ENCODE peak calls at places on chromosomes 2 and 18, in five cellular contexts. V, D, S, X and B are unnamed samples.

GRCh38 chr18:48887294-48887904 is 63.4 kb downstream of the SMAD7 start:
- DNase-seq in V (no peak), D (no peak), S (no peak), X (no peak), B (no peak)

GRCh38 chr2:120605231-120605935 is 130.3 kb upstream of the GLI2 start:
- DNase-seq in V (no peak), D (no peak), S (no peak), X (no peak), B (peak)

GRCh38 chr2:238602223-238602945 is 175.7 kb downstream of the ASB1 start:
- DNase-seq in V (no peak), D (peak), S (no peak), X (no peak), B (no peak)

GRCh38 chr2:48771241-48772014 is 15.9 kb upstream of the LHCGR start:
- DNase-seq in V (no peak), D (no peak), S (no peak), X (no peak), B (no peak)

GRCh38 chr2:222872551-222872950 is 11.7 kb downstream of the ACSL3 start:
- DNase-seq in V (no peak), D (no peak), S (no peak), X (no peak), B (no peak)

GRCh38 chr2:158232476-158232875 is 130.8 kb downstream of the UPP2 start:
- DNase-seq in V (no peak), D (no peak), S (no peak), X (no peak), B (no peak)

GRCh38 chr2:182240862-182241371 is 185.9 kb downstream of the PDE1A start:
- DNase-seq in V (no peak), D (peak), S (no peak), X (peak), B (no peak)

GRCh38 chr18:45169610-45170009 is 445.7 kb upstream of the SLC14A2 start:
- DNase-seq in V (no peak), D (peak), S (no peak), X (peak), B (no peak)

GRCh38 chr2:182543746-182544525 is 117.1 kb upstream of the PDE1A start:
- DNase-seq in V (no peak), D (no peak), S (no peak), X (no peak), B (no peak)

GRCh38 chr2:42964444-42965081 is 172.2 kb upstream of the HAAO start:
- DNase-seq in V (peak), D (peak), S (no peak), X (peak), B (no peak)

GRCh38 chr2:100610381-100610831 is 47.6 kb downstream of the PDCL3 start:
- DNase-seq in V (no peak), D (peak), S (peak), X (peak), B (peak)

GRCh38 chr2:20050104-20050711 is 1.2 kb downstream of the LAPTM4A start:
- DNase-seq in V (no peak), D (peak), S (no peak), X (peak), B (no peak)

GRCh38 chr18:68721681-68722583 is 7.0 kb upstream of the TMX3 start:
- DNase-seq in V (no peak), D (peak), S (no peak), X (peak), B (no peak)

GRCh38 chr2:41877114-41877513 is 170.7 kb upstream of the PKDCC start:
- DNase-seq in V (no peak), D (no peak), S (no peak), X (no peak), B (no peak)

GRCh38 chr2:45285791-45286390 is 276.6 kb upstream of the SIX2 start:
- DNase-seq in V (no peak), D (no peak), S (no peak), X (peak), B (no peak)

GRCh38 chr18:321839-322467 is 54.1 kb upstream of the THOC1 start:
- DNase-seq in V (no peak), D (peak), S (no peak), X (peak), B (no peak)

GRCh38 chr2:112056626-112056987 is 1.5 kb downstream of the TMEM87B start:
- DNase-seq in V (no peak), D (no peak), S (no peak), X (no peak), B (no peak)

GRCh38 chr2:122634261-122634660 is 878.8 kb downstream of the TSN start:
- DNase-seq in V (no peak), D (peak), S (no peak), X (peak), B (no peak)

GRCh38 chr2:187993516-187993915 is 298.2 kb upstream of the GULP1 start:
- DNase-seq in V (no peak), D (peak), S (no peak), X (peak), B (no peak)

GRCh38 chr2:191358325-191359025 is 113.3 kb downstream of the MYO1B start:
- DNase-seq in V (no peak), D (no peak), S (no peak), X (no peak), B (no peak)

GRCh38 chr2:13714466-13714865 is 918.1 kb upstream of the LRATD1 start:
- DNase-seq in V (no peak), D (no peak), S (no peak), X (no peak), B (no peak)

GRCh38 chr2:12727085-12727484 is 10.3 kb downstream of the TRIB2 start:
- DNase-seq in V (no peak), D (no peak), S (no peak), X (no peak), B (no peak)

GRCh38 chr18:10437837-10438236 is 16.6 kb upstream of the APCDD1 start:
- DNase-seq in V (no peak), D (no peak), S (no peak), X (no peak), B (no peak)

GRCh38 chr18:955379-956066 is 50.9 kb downstream of the ADCYAP1 start:
- DNase-seq in V (no peak), D (no peak), S (no peak), X (no peak), B (no peak)

GRCh38 chr18:60506190-60506589 is 133.6 kb upstream of the MC4R start:
- DNase-seq in V (no peak), D (no peak), S (no peak), X (no peak), B (no peak)

GRCh38 chr2:226758886-226759660 is 40.5 kb downstream of the IRS1 start:
- DNase-seq in V (no peak), D (peak), S (no peak), X (peak), B (no peak)

GRCh38 chr2:230925879-230926765 is 1.1 kb upstream of the GPR55 start:
- DNase-seq in V (no peak), D (no peak), S (peak), X (no peak), B (no peak)

GRCh38 chr2:239602290-239603282 is 201.8 kb upstream of the HDAC4 start:
- DNase-seq in V (no peak), D (no peak), S (no peak), X (no peak), B (peak)

GRCh38 chr2:190382851-190383250 is 25.3 kb upstream of the MFSD6 start:
- DNase-seq in V (no peak), D (peak), S (no peak), X (peak), B (no peak)

GRCh38 chr2:156325671-156326385 is 6.7 kb downstream of the NR4A2 start:
- DNase-seq in V (no peak), D (no peak), S (no peak), X (no peak), B (no peak)

GRCh38 chr2:19863303-19864041 is 38.3 kb downstream of the TTC32 start:
- DNase-seq in V (peak), D (peak), S (peak), X (peak), B (peak)

GRCh38 chr2:48508461-48509124 is 21.4 kb upstream of the STON1 start:
- DNase-seq in V (no peak), D (peak), S (no peak), X (peak), B (no peak)

GRCh38 chr2:115234175-115234574 is 791.7 kb downstream of the DPP10 start:
- DNase-seq in V (no peak), D (no peak), S (no peak), X (no peak), B (no peak)

GRCh38 chr2:239706407-239706806 is 305.6 kb upstream of the HDAC4 start:
- DNase-seq in V (no peak), D (no peak), S (no peak), X (no peak), B (no peak)

GRCh38 chr2:5389740-5390139 is 302.4 kb upstream of the SOX11 start:
- DNase-seq in V (no peak), D (no peak), S (no peak), X (no peak), B (no peak)

GRCh38 chr2:154697422-154698237 is 865 bp upstream of the KCNJ3 start:
- DNase-seq in V (no peak), D (peak), S (no peak), X (no peak), B (peak)

GRCh38 chr2:1515986-1516797 is 102.9 kb downstream of the TPO start:
- DNase-seq in V (no peak), D (no peak), S (no peak), X (no peak), B (no peak)

GRCh38 chr2:11833601-11834000 is 87.2 kb downstream of the LPIN1 start:
- DNase-seq in V (no peak), D (no peak), S (no peak), X (peak), B (no peak)

GRCh38 chr2:98346259-98347236 is at the start of gene CNGA3:
- DNase-seq in V (no peak), D (peak), S (no peak), X (peak), B (peak)
- TF ChIP-seq CTCF in V (peak), D (no peak), S (no peak), X (no peak), B (peak)

GRCh38 chr2:240810621-240811020 is 9.4 kb downstream of the KIF1A start:
- DNase-seq in V (no peak), D (no peak), S (no peak), X (no peak), B (peak)

GRCh38 chr2:240809276-240809675 is 10.7 kb downstream of the KIF1A start:
- DNase-seq in V (no peak), D (no peak), S (no peak), X (no peak), B (no peak)

GRCh38 chr2:240811346-240812300 is 8.4 kb downstream of the KIF1A start:
- DNase-seq in V (no peak), D (no peak), S (no peak), X (no peak), B (peak)

GRCh38 chr2:240812301-240812680 is 7.7 kb downstream of the KIF1A start:
- DNase-seq in V (no peak), D (no peak), S (no peak), X (no peak), B (peak)

GRCh38 chr2:240810199-240810598 is 9.8 kb downstream of the KIF1A start:
- DNase-seq in V (no peak), D (no peak), S (no peak), X (peak), B (no peak)
- TF ChIP-seq CTCF in V (no peak), D (peak), S (no peak), X (peak), B (no peak)

GRCh38 chr2:179837408-179837807 is 24.0 kb downstream of the ZNF385B start:
- DNase-seq in V (no peak), D (peak), S (no peak), X (peak), B (no peak)

GRCh38 chr2:179840840-179841239 is 20.6 kb downstream of the ZNF385B start:
- DNase-seq in V (no peak), D (no peak), S (no peak), X (no peak), B (no peak)

GRCh38 chr2:179843541-179843940 is 17.9 kb downstream of the ZNF385B start:
- DNase-seq in V (no peak), D (no peak), S (no peak), X (no peak), B (no peak)

GRCh38 chr2:179842498-179843153 is 18.8 kb downstream of the ZNF385B start:
- DNase-seq in V (no peak), D (peak), S (no peak), X (peak), B (peak)
- TF ChIP-seq CTCF in V (peak), D (peak), S (no peak), X (peak), B (peak)

DNA sequence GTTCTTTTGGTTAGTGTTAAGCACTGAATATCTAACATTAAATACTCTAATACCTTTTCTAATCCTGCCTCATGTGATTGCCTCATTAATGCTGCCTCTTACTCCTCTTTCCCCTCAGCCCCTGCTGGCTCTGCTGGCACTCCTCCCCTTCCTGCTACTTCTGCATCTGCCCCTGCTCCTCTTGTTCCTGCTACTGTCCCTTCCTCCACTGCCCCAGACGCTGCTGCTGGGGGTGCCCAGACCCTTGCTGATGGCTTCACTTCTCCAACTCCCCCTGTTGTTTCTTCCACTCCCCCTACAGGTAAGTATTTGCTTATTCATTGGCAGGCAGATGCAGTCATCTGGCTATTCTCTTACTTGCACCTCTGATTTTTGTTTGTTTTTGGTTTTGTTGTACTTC is 68.5 kb downstream of the ABI2 start:
- DNase-seq in V (no peak), D (no peak), S (no peak), X (no peak), B (no peak)
- TF ChIP-seq CTCF in V (no peak), D (peak), S (no peak), X (peak), B (peak)